ENCODE peak calls at places on chromosomes 13 and 19, in seven cellular contexts. D is astrocyte of the hippocampus; B is lung microvascular endothelial cell; F is BJ; O is endothelial cell; A is activated naive CD4-positive, alpha-beta T cell treated with Interleukin-2 at 50 U/mL for 16 hours; I is cardiac fibroblast. U is an unnamed sample.
A peak's percentile ranks its signal among the peaks of the same experiment; 100 is the strongest.

GRCh38 chr19:58579473-58580142 is 6.5 kb upstream of the MZF1 start:
- DNase-seq in A (no peak), D (no peak), B (no peak), F (no peak), I (no peak), O (no peak), U (no peak)

GRCh38 chr13:41568143-41568989 is 111.0 kb downstream of the RGCC start:
- DNase-seq in F (no peak), I (no peak), A (no peak), D (no peak), B (no peak), O (no peak), U (no peak)

GRCh38 chr13:43744630-43745029 is 42.1 kb downstream of the ENOX1 start:
- DNase-seq in A (no peak), B (no peak), O (no peak), F (no peak), I (peak; percentile 10), D (peak; percentile 12), U (no peak)

GRCh38 chr13:44425041-44425814 is 51.6 kb downstream of the SERP2 start:
- DNase-seq in A (no peak), D (no peak), O (no peak), B (no peak), I (no peak), F (no peak), U (no peak)

GRCh38 chr13:26460652-26461051 is 96.8 kb upstream of the WASF3 start:
- DNase-seq in I (peak; percentile 34), B (no peak), F (no peak), D (no peak), A (no peak), O (no peak), U (no peak)

GRCh38 chr19:44648536-44649370 is 5.0 kb downstream of the PVR start:
- DNase-seq in D (peak; percentile 90), I (peak; percentile 93), A (no peak), F (no peak), B (peak; percentile 30), O (no peak), U (no peak)

GRCh38 chr13:96041326-96042092 is 11.7 kb downstream of the UGGT2 start:
- DNase-seq in A (no peak), I (no peak), O (no peak), F (no peak), D (no peak), B (no peak), U (no peak)

GRCh38 chr19:38233740-38234251 is 9.8 kb upstream of the DPF1 start:
- DNase-seq in D (peak; percentile 82), I (peak; percentile 77), O (peak; percentile 92), B (peak; percentile 79), F (no peak), A (peak; percentile 78), U (peak; percentile 90)

GRCh38 chr13:81658598-81659370 is 1317.9 kb upstream of the SPRY2 start:
- DNase-seq in I (no peak), B (no peak), O (no peak), F (no peak), A (no peak), D (no peak), U (no peak)

GRCh38 chr13:40651866-40652587 is 14.4 kb downstream of the FOXO1 start:
- DNase-seq in O (no peak), D (no peak), B (no peak), I (no peak), F (no peak), A (no peak), U (no peak)

GRCh38 chr19:19674315-19674714 is 5.7 kb downstream of the ZNF101 start:
- DNase-seq in D (no peak), I (no peak), B (no peak), F (no peak), O (no peak), A (no peak), U (no peak)

GRCh38 chr13:94480672-94481145 is 1.2 kb upstream of the DCT start:
- DNase-seq in A (no peak), O (no peak), B (no peak), F (no peak), I (peak; percentile 53), D (peak; percentile 66), U (no peak)

GRCh38 chr19:16115309-16116039 is 3.8 kb downstream of the RAB8A start:
- DNase-seq in D (peak; percentile 49), A (no peak), O (no peak), F (no peak), B (no peak), I (no peak), U (no peak)

GRCh38 chr19:4474504-4475136 is 2.5 kb downstream of the HDGFL2 start:
- DNase-seq in B (peak; percentile 76), A (no peak), O (peak; percentile 66), I (peak; percentile 73), F (peak; percentile 19), D (peak; percentile 89), U (peak; percentile 90)

GRCh38 chr19:18029617-18030338 is 21.8 kb downstream of the ARRDC2 start:
- DNase-seq in D (peak; percentile 40), I (peak; percentile 55), B (peak; percentile 65), A (no peak), O (no peak), F (no peak), U (no peak)

GRCh38 chr13:110593430-110594130 is 21.8 kb upstream of the NAXD start:
- DNase-seq in O (no peak), A (no peak), I (peak; percentile 73), F (no peak), B (peak; percentile 77), D (peak; percentile 69), U (peak; percentile 81)

GRCh38 chr19:32339988-32340874 is 5.2 kb upstream of the ZNF507 start:
- DNase-seq in A (peak; percentile 50), D (peak; percentile 68), B (peak; percentile 74), F (no peak), I (peak; percentile 64), O (peak; percentile 67), U (peak; percentile 66)

GRCh38 chr13:50788551-50788950 is 54.9 kb downstream of the DLEU7 start:
- DNase-seq in I (no peak), D (no peak), B (no peak), F (no peak), A (no peak), O (no peak), U (no peak)

GRCh38 chr19:16654151-16654550 is 5.8 kb downstream of the SMIM7 start:
- DNase-seq in I (no peak), A (no peak), D (peak; percentile 7), F (no peak), O (no peak), B (peak; percentile 14), U (no peak)

GRCh38 chr19:15118789-15119494 is 11.7 kb downstream of the SYDE1 start:
- DNase-seq in D (no peak), I (no peak), O (no peak), F (no peak), A (no peak), B (no peak), U (no peak)

GRCh38 chr19:45467456-45468158 is at the start of gene FOSB:
- DNase-seq in B (peak; percentile 97), F (no peak), A (peak; percentile 93), O (peak; percentile 92), D (peak; percentile 97), I (peak; percentile 97), U (peak; percentile 95)

GRCh38 chr19:13060233-13060963 is 42.3 kb downstream of the LYL1 start:
- DNase-seq in A (no peak), B (no peak), D (peak; percentile 48), I (peak; percentile 41), O (no peak), F (no peak), U (no peak)

GRCh38 chr19:16594681-16595091 is 22.5 kb upstream of the SLC35E1 start:
- DNase-seq in B (no peak), I (no peak), A (peak; percentile 31), F (no peak), O (no peak), D (no peak), U (no peak)

GRCh38 chr19:35859414-35859813 is 2.7 kb downstream of the KIRREL2 start:
- DNase-seq in F (no peak), B (no peak), I (no peak), D (no peak), A (no peak), O (no peak), U (no peak)

GRCh38 chr19:36604656-36605100 is 435 bp upstream of the ZNF382 start:
- DNase-seq in A (peak; percentile 91), F (no peak), O (peak; percentile 32), B (peak; percentile 80), I (peak; percentile 12), D (peak; percentile 71), U (peak; percentile 87)

GRCh38 chr19:47232422-47233211 is 1.6 kb upstream of the BBC3 start:
- DNase-seq in F (peak; percentile 41), D (peak; percentile 61), O (no peak), I (peak; percentile 52), B (peak; percentile 72), A (no peak), U (peak; percentile 31)

GRCh38 chr13:67023088-67023893 is 206.8 kb downstream of the PCDH9 start:
- DNase-seq in A (no peak), O (peak; percentile 9), D (peak; percentile 98), B (no peak), I (peak; percentile 91), F (peak; percentile 39), U (no peak)

GRCh38 chr13:51623473-51623872 is 39.2 kb downstream of the WDFY2 start:
- DNase-seq in O (no peak), B (no peak), F (peak; percentile 24), I (no peak), A (no peak), D (no peak), U (no peak)

GRCh38 chr19:55492362-55492944 is 4.2 kb downstream of the SSC5D start:
- DNase-seq in O (no peak), F (no peak), A (no peak), D (no peak), B (no peak), I (no peak), U (no peak)

GRCh38 chr19:3982701-3983541 is 2.3 kb downstream of the EEF2 start:
- DNase-seq in F (no peak), A (peak; percentile 31), B (peak; percentile 9), D (peak; percentile 60), I (no peak), O (no peak), U (no peak)

GRCh38 chr19:3655402-3656072 is 28.9 kb upstream of the CACTIN start:
- DNase-seq in A (no peak), I (peak; percentile 85), D (peak; percentile 95), O (no peak), F (peak; percentile 82), B (peak; percentile 28), U (no peak)

GRCh38 chr13:107348931-107349330 is 781.0 kb upstream of the ARGLU1 start:
- DNase-seq in O (no peak), A (no peak), I (peak; percentile 40), F (no peak), B (no peak), D (no peak), U (no peak)

GRCh38 chr19:1400281-1401137 is 833 bp downstream of the GAMT start:
- DNase-seq in A (no peak), F (no peak), B (peak; percentile 59), I (peak; percentile 23), O (no peak), D (no peak), U (peak; percentile 67)

GRCh38 chr13:89465366-89465765 is 1794.2 kb downstream of the SLITRK5 start:
- DNase-seq in A (no peak), B (no peak), D (peak; percentile 61), I (peak; percentile 6), F (no peak), O (no peak), U (no peak)

GRCh38 chr13:24161010-24161775 is 673 bp downstream of the SPATA13 start:
- DNase-seq in A (peak; percentile 41), B (no peak), F (no peak), D (peak; percentile 50), O (peak; percentile 34), I (no peak), U (peak; percentile 64)

GRCh38 chr13:99374994-99375805 is 68.0 kb upstream of the GPR183 start:
- DNase-seq in A (no peak), B (no peak), D (no peak), I (no peak), O (no peak), F (no peak), U (peak; percentile 67)

GRCh38 chr19:31583148-31583547 is 233.9 kb upstream of the TSHZ3 start:
- DNase-seq in D (no peak), B (no peak), I (peak; percentile 4), F (no peak), O (no peak), A (no peak), U (no peak)

GRCh38 chr13:51844862-51845573 is at the start of gene TMEM272:
- DNase-seq in F (no peak), D (peak; percentile 67), B (peak; percentile 58), I (peak; percentile 41), O (peak; percentile 85), A (peak; percentile 59), U (peak; percentile 77)